ENCODE peak calls at places on chromosomes 11 and 22, in eight cellular contexts. One of them, this sample, is unnamed.

GRCh38 chr11:65541093-65542010 is 16.5 kb downstream of the SCYL1 start:
- DNase-seq in stimulated activated CD4-positive, alpha-beta T cell treated with anti-CD3 and anti-CD28 coated beads, Interleukin-1b, Interleukin-23, amount 100 ng/mL, for 24 hours: no peak
- DNase-seq in AG04449: no peak
- DNase-seq in psoas muscle: no peak
- DNase-seq in GM23338: no peak
- DNase-seq in MCF 10A: no peak
- DNase-seq in stimulated activated naive CD8-positive, alpha-beta T cell treated with anti-CD3 and anti-CD28 coated beads, Interleukin-15, amount 100 ng/mL, for 72 hours: no peak
- DNase-seq in HT1080: no peak
- DNase-seq in this sample: peak; percentile 84

GRCh38 chr11:65066315-65066714 is 8.0 kb upstream of the NAALADL1 start:
- DNase-seq in AG04449: no peak
- DNase-seq in GM23338: no peak
- DNase-seq in MCF 10A: no peak
- DNase-seq in HT1080: no peak
- DNase-seq in psoas muscle: no peak
- DNase-seq in stimulated activated naive CD8-positive, alpha-beta T cell treated with anti-CD3 and anti-CD28 coated beads, Interleukin-15, amount 100 ng/mL, for 72 hours: no peak
- DNase-seq in stimulated activated CD4-positive, alpha-beta T cell treated with anti-CD3 and anti-CD28 coated beads, Interleukin-1b, Interleukin-23, amount 100 ng/mL, for 24 hours: no peak
- DNase-seq in this sample: no peak

GRCh38 chr11:99934008-99934407 is 753.1 kb upstream of the ARHGAP42 start:
- DNase-seq in psoas muscle: no peak
- DNase-seq in stimulated activated naive CD8-positive, alpha-beta T cell treated with anti-CD3 and anti-CD28 coated beads, Interleukin-15, amount 100 ng/mL, for 72 hours: no peak
- DNase-seq in HT1080: peak; percentile 30
- DNase-seq in MCF 10A: no peak
- DNase-seq in AG04449: no peak
- DNase-seq in GM23338: no peak
- DNase-seq in stimulated activated CD4-positive, alpha-beta T cell treated with anti-CD3 and anti-CD28 coated beads, Interleukin-1b, Interleukin-23, amount 100 ng/mL, for 24 hours: no peak
- DNase-seq in this sample: peak; percentile 30

GRCh38 chr22:26041931-26042330 is 127.3 kb upstream of the SEZ6L start:
- DNase-seq in stimulated activated naive CD8-positive, alpha-beta T cell treated with anti-CD3 and anti-CD28 coated beads, Interleukin-15, amount 100 ng/mL, for 72 hours: no peak
- DNase-seq in stimulated activated CD4-positive, alpha-beta T cell treated with anti-CD3 and anti-CD28 coated beads, Interleukin-1b, Interleukin-23, amount 100 ng/mL, for 24 hours: no peak
- DNase-seq in AG04449: no peak
- DNase-seq in MCF 10A: no peak
- DNase-seq in HT1080: no peak
- DNase-seq in GM23338: no peak
- DNase-seq in psoas muscle: no peak
- DNase-seq in this sample: no peak

GRCh38 chr11:44556735-44557409 is 8.6 kb upstream of the CD82 start:
- DNase-seq in stimulated activated CD4-positive, alpha-beta T cell treated with anti-CD3 and anti-CD28 coated beads, Interleukin-1b, Interleukin-23, amount 100 ng/mL, for 24 hours: peak; percentile 54
- DNase-seq in psoas muscle: peak; percentile 49
- DNase-seq in HT1080: peak; percentile 50
- DNase-seq in AG04449: no peak
- DNase-seq in stimulated activated naive CD8-positive, alpha-beta T cell treated with anti-CD3 and anti-CD28 coated beads, Interleukin-15, amount 100 ng/mL, for 72 hours: peak; percentile 46
- DNase-seq in MCF 10A: peak; percentile 72
- DNase-seq in GM23338: peak; percentile 81
- DNase-seq in this sample: peak; percentile 41

GRCh38 chr22:37981282-37982011 is 2.9 kb downstream of the SOX10 start:
- DNase-seq in HT1080: no peak
- DNase-seq in AG04449: no peak
- DNase-seq in psoas muscle: no peak
- DNase-seq in MCF 10A: no peak
- DNase-seq in GM23338: no peak
- DNase-seq in stimulated activated CD4-positive, alpha-beta T cell treated with anti-CD3 and anti-CD28 coated beads, Interleukin-1b, Interleukin-23, amount 100 ng/mL, for 24 hours: no peak
- DNase-seq in stimulated activated naive CD8-positive, alpha-beta T cell treated with anti-CD3 and anti-CD28 coated beads, Interleukin-15, amount 100 ng/mL, for 72 hours: no peak
- DNase-seq in this sample: no peak

GRCh38 chr11:66251811-66252210 is 16.6 kb upstream of the RAB1B start:
- DNase-seq in AG04449: no peak
- DNase-seq in HT1080: no peak
- DNase-seq in MCF 10A: no peak
- DNase-seq in psoas muscle: no peak
- DNase-seq in stimulated activated naive CD8-positive, alpha-beta T cell treated with anti-CD3 and anti-CD28 coated beads, Interleukin-15, amount 100 ng/mL, for 72 hours: no peak
- DNase-seq in GM23338: no peak
- DNase-seq in stimulated activated CD4-positive, alpha-beta T cell treated with anti-CD3 and anti-CD28 coated beads, Interleukin-1b, Interleukin-23, amount 100 ng/mL, for 24 hours: no peak
- DNase-seq in this sample: no peak

GRCh38 chr11:61415381-61415780 is 14.4 kb downstream of the CPSF7 start:
- DNase-seq in stimulated activated naive CD8-positive, alpha-beta T cell treated with anti-CD3 and anti-CD28 coated beads, Interleukin-15, amount 100 ng/mL, for 72 hours: no peak
- DNase-seq in stimulated activated CD4-positive, alpha-beta T cell treated with anti-CD3 and anti-CD28 coated beads, Interleukin-1b, Interleukin-23, amount 100 ng/mL, for 24 hours: no peak
- DNase-seq in GM23338: no peak
- DNase-seq in AG04449: no peak
- DNase-seq in HT1080: no peak
- DNase-seq in MCF 10A: no peak
- DNase-seq in psoas muscle: no peak
- DNase-seq in this sample: no peak

GRCh38 chr11:30107899-30108298 is 91.1 kb upstream of the KCNA4 start:
- DNase-seq in AG04449: peak; percentile 37
- DNase-seq in stimulated activated CD4-positive, alpha-beta T cell treated with anti-CD3 and anti-CD28 coated beads, Interleukin-1b, Interleukin-23, amount 100 ng/mL, for 24 hours: no peak
- DNase-seq in psoas muscle: no peak
- DNase-seq in HT1080: peak; percentile 70
- DNase-seq in stimulated activated naive CD8-positive, alpha-beta T cell treated with anti-CD3 and anti-CD28 coated beads, Interleukin-15, amount 100 ng/mL, for 72 hours: no peak
- DNase-seq in GM23338: no peak
- DNase-seq in MCF 10A: peak; percentile 86
- DNase-seq in this sample: peak; percentile 85

GRCh38 chr11:74453373-74453975 is 13.9 kb downstream of the KCNE3 start:
- DNase-seq in HT1080: peak; percentile 45
- DNase-seq in psoas muscle: peak; percentile 59
- DNase-seq in stimulated activated naive CD8-positive, alpha-beta T cell treated with anti-CD3 and anti-CD28 coated beads, Interleukin-15, amount 100 ng/mL, for 72 hours: peak; percentile 50
- DNase-seq in MCF 10A: peak; percentile 77
- DNase-seq in GM23338: peak; percentile 92
- DNase-seq in stimulated activated CD4-positive, alpha-beta T cell treated with anti-CD3 and anti-CD28 coated beads, Interleukin-1b, Interleukin-23, amount 100 ng/mL, for 24 hours: peak; percentile 46
- DNase-seq in AG04449: no peak
- DNase-seq in this sample: peak; percentile 66

GRCh38 chr11:75558939-75559843 is 2.9 kb upstream of the SERPINH1 start:
- DNase-seq in stimulated activated CD4-positive, alpha-beta T cell treated with anti-CD3 and anti-CD28 coated beads, Interleukin-1b, Interleukin-23, amount 100 ng/mL, for 24 hours: no peak
- DNase-seq in psoas muscle: no peak
- DNase-seq in HT1080: peak; percentile 52
- DNase-seq in stimulated activated naive CD8-positive, alpha-beta T cell treated with anti-CD3 and anti-CD28 coated beads, Interleukin-15, amount 100 ng/mL, for 72 hours: no peak
- DNase-seq in AG04449: no peak
- DNase-seq in MCF 10A: no peak
- DNase-seq in GM23338: peak; percentile 62
- DNase-seq in this sample: no peak

GRCh38 chr11:86676010-86676409 is 3.6 kb upstream of the ME3 start:
- DNase-seq in GM23338: no peak
- DNase-seq in stimulated activated naive CD8-positive, alpha-beta T cell treated with anti-CD3 and anti-CD28 coated beads, Interleukin-15, amount 100 ng/mL, for 72 hours: no peak
- DNase-seq in stimulated activated CD4-positive, alpha-beta T cell treated with anti-CD3 and anti-CD28 coated beads, Interleukin-1b, Interleukin-23, amount 100 ng/mL, for 24 hours: no peak
- DNase-seq in psoas muscle: no peak
- DNase-seq in AG04449: no peak
- DNase-seq in MCF 10A: no peak
- DNase-seq in HT1080: no peak
- DNase-seq in this sample: no peak

GRCh38 chr11:134944131-134944530 is 532.1 kb upstream of the B3GAT1 start:
- DNase-seq in stimulated activated naive CD8-positive, alpha-beta T cell treated with anti-CD3 and anti-CD28 coated beads, Interleukin-15, amount 100 ng/mL, for 72 hours: no peak
- DNase-seq in AG04449: no peak
- DNase-seq in psoas muscle: no peak
- DNase-seq in stimulated activated CD4-positive, alpha-beta T cell treated with anti-CD3 and anti-CD28 coated beads, Interleukin-1b, Interleukin-23, amount 100 ng/mL, for 24 hours: no peak
- DNase-seq in GM23338: no peak
- DNase-seq in HT1080: no peak
- DNase-seq in MCF 10A: no peak
- DNase-seq in this sample: no peak

GRCh38 chr22:41021039-41021654 is 70.0 kb downstream of the RBX1 start:
- DNase-seq in psoas muscle: peak; percentile 13
- DNase-seq in stimulated activated CD4-positive, alpha-beta T cell treated with anti-CD3 and anti-CD28 coated beads, Interleukin-1b, Interleukin-23, amount 100 ng/mL, for 24 hours: no peak
- DNase-seq in GM23338: peak; percentile 49
- DNase-seq in MCF 10A: peak; percentile 7
- DNase-seq in stimulated activated naive CD8-positive, alpha-beta T cell treated with anti-CD3 and anti-CD28 coated beads, Interleukin-15, amount 100 ng/mL, for 72 hours: peak; percentile 4
- DNase-seq in AG04449: no peak
- DNase-seq in HT1080: no peak
- DNase-seq in this sample: no peak

GRCh38 chr11:113831314-113831713 is 44.1 kb downstream of the USP28 start:
- DNase-seq in AG04449: no peak
- DNase-seq in HT1080: no peak
- DNase-seq in psoas muscle: no peak
- DNase-seq in MCF 10A: no peak
- DNase-seq in GM23338: no peak
- DNase-seq in stimulated activated CD4-positive, alpha-beta T cell treated with anti-CD3 and anti-CD28 coated beads, Interleukin-1b, Interleukin-23, amount 100 ng/mL, for 24 hours: no peak
- DNase-seq in stimulated activated naive CD8-positive, alpha-beta T cell treated with anti-CD3 and anti-CD28 coated beads, Interleukin-15, amount 100 ng/mL, for 72 hours: no peak
- DNase-seq in this sample: no peak

GRCh38 chr11:44096360-44097188 is 1.1 kb downstream of the EXT2 start:
- DNase-seq in MCF 10A: peak; percentile 64
- DNase-seq in psoas muscle: no peak
- DNase-seq in HT1080: peak; percentile 58
- DNase-seq in AG04449: no peak
- DNase-seq in GM23338: no peak
- DNase-seq in stimulated activated CD4-positive, alpha-beta T cell treated with anti-CD3 and anti-CD28 coated beads, Interleukin-1b, Interleukin-23, amount 100 ng/mL, for 24 hours: no peak
- DNase-seq in stimulated activated naive CD8-positive, alpha-beta T cell treated with anti-CD3 and anti-CD28 coated beads, Interleukin-15, amount 100 ng/mL, for 72 hours: peak; percentile 18
- DNase-seq in this sample: peak; percentile 92

GRCh38 chr11:46391578-46392420 is at the start of gene CHRM4:
- DNase-seq in AG04449: no peak
- DNase-seq in stimulated activated CD4-positive, alpha-beta T cell treated with anti-CD3 and anti-CD28 coated beads, Interleukin-1b, Interleukin-23, amount 100 ng/mL, for 24 hours: no peak
- DNase-seq in stimulated activated naive CD8-positive, alpha-beta T cell treated with anti-CD3 and anti-CD28 coated beads, Interleukin-15, amount 100 ng/mL, for 72 hours: no peak
- DNase-seq in MCF 10A: no peak
- DNase-seq in HT1080: peak; percentile 59
- DNase-seq in GM23338: peak; percentile 70
- DNase-seq in psoas muscle: no peak
- DNase-seq in this sample: no peak

GRCh38 chr11:17978553-17979287 is 34.1 kb downstream of the SERGEF start:
- DNase-seq in stimulated activated naive CD8-positive, alpha-beta T cell treated with anti-CD3 and anti-CD28 coated beads, Interleukin-15, amount 100 ng/mL, for 72 hours: no peak
- DNase-seq in MCF 10A: peak; percentile 57
- DNase-seq in GM23338: peak; percentile 83
- DNase-seq in stimulated activated CD4-positive, alpha-beta T cell treated with anti-CD3 and anti-CD28 coated beads, Interleukin-1b, Interleukin-23, amount 100 ng/mL, for 24 hours: no peak
- DNase-seq in HT1080: peak; percentile 54
- DNase-seq in AG04449: no peak
- DNase-seq in psoas muscle: peak; percentile 54
- DNase-seq in this sample: peak; percentile 48

GRCh38 chr11:113923572-113923971 is 19.0 kb downstream of the HTR3B start:
- DNase-seq in HT1080: no peak
- DNase-seq in MCF 10A: no peak
- DNase-seq in AG04449: no peak
- DNase-seq in psoas muscle: no peak
- DNase-seq in stimulated activated naive CD8-positive, alpha-beta T cell treated with anti-CD3 and anti-CD28 coated beads, Interleukin-15, amount 100 ng/mL, for 72 hours: no peak
- DNase-seq in GM23338: no peak
- DNase-seq in stimulated activated CD4-positive, alpha-beta T cell treated with anti-CD3 and anti-CD28 coated beads, Interleukin-1b, Interleukin-23, amount 100 ng/mL, for 24 hours: no peak
- DNase-seq in this sample: no peak

GRCh38 chr22:46734830-46735453 is 3.1 kb downstream of the CERK start:
- DNase-seq in HT1080: no peak
- DNase-seq in MCF 10A: no peak
- DNase-seq in stimulated activated naive CD8-positive, alpha-beta T cell treated with anti-CD3 and anti-CD28 coated beads, Interleukin-15, amount 100 ng/mL, for 72 hours: no peak
- DNase-seq in psoas muscle: no peak
- DNase-seq in stimulated activated CD4-positive, alpha-beta T cell treated with anti-CD3 and anti-CD28 coated beads, Interleukin-1b, Interleukin-23, amount 100 ng/mL, for 24 hours: no peak
- DNase-seq in AG04449: no peak
- DNase-seq in GM23338: no peak
- DNase-seq in this sample: no peak

GRCh38 chr11:67105964-67106363 is 13.1 kb upstream of the KDM2A start:
- DNase-seq in GM23338: no peak
- DNase-seq in psoas muscle: no peak
- DNase-seq in stimulated activated naive CD8-positive, alpha-beta T cell treated with anti-CD3 and anti-CD28 coated beads, Interleukin-15, amount 100 ng/mL, for 72 hours: no peak
- DNase-seq in MCF 10A: no peak
- DNase-seq in HT1080: no peak
- DNase-seq in stimulated activated CD4-positive, alpha-beta T cell treated with anti-CD3 and anti-CD28 coated beads, Interleukin-1b, Interleukin-23, amount 100 ng/mL, for 24 hours: no peak
- DNase-seq in AG04449: no peak
- DNase-seq in this sample: no peak

GRCh38 chr22:24566899-24567511 is 11.2 kb downstream of the SNRPD3 start:
- DNase-seq in AG04449: no peak
- DNase-seq in HT1080: no peak
- DNase-seq in stimulated activated naive CD8-positive, alpha-beta T cell treated with anti-CD3 and anti-CD28 coated beads, Interleukin-15, amount 100 ng/mL, for 72 hours: no peak
- DNase-seq in MCF 10A: no peak
- DNase-seq in psoas muscle: no peak
- DNase-seq in GM23338: no peak
- DNase-seq in stimulated activated CD4-positive, alpha-beta T cell treated with anti-CD3 and anti-CD28 coated beads, Interleukin-1b, Interleukin-23, amount 100 ng/mL, for 24 hours: no peak
- DNase-seq in this sample: no peak

GRCh38 chr11:20933086-20933485 is 263.7 kb downstream of the NELL1 start:
- DNase-seq in HT1080: no peak
- DNase-seq in AG04449: no peak
- DNase-seq in stimulated activated naive CD8-positive, alpha-beta T cell treated with anti-CD3 and anti-CD28 coated beads, Interleukin-15, amount 100 ng/mL, for 72 hours: no peak
- DNase-seq in stimulated activated CD4-positive, alpha-beta T cell treated with anti-CD3 and anti-CD28 coated beads, Interleukin-1b, Interleukin-23, amount 100 ng/mL, for 24 hours: no peak
- DNase-seq in psoas muscle: no peak
- DNase-seq in MCF 10A: no peak
- DNase-seq in GM23338: no peak
- DNase-seq in this sample: no peak

GRCh38 chr22:23210428-23211170 is 30.3 kb downstream of the BCR start:
- DNase-seq in stimulated activated CD4-positive, alpha-beta T cell treated with anti-CD3 and anti-CD28 coated beads, Interleukin-1b, Interleukin-23, amount 100 ng/mL, for 24 hours: no peak
- DNase-seq in psoas muscle: no peak
- DNase-seq in GM23338: no peak
- DNase-seq in MCF 10A: no peak
- DNase-seq in AG04449: no peak
- DNase-seq in HT1080: no peak
- DNase-seq in stimulated activated naive CD8-positive, alpha-beta T cell treated with anti-CD3 and anti-CD28 coated beads, Interleukin-15, amount 100 ng/mL, for 72 hours: no peak
- DNase-seq in this sample: no peak

GRCh38 chr22:49269371-49269770 is 558.3 kb downstream of the BRD1 start:
- DNase-seq in HT1080: no peak
- DNase-seq in AG04449: no peak
- DNase-seq in MCF 10A: no peak
- DNase-seq in stimulated activated CD4-positive, alpha-beta T cell treated with anti-CD3 and anti-CD28 coated beads, Interleukin-1b, Interleukin-23, amount 100 ng/mL, for 24 hours: no peak
- DNase-seq in psoas muscle: no peak
- DNase-seq in GM23338: peak; percentile 12
- DNase-seq in stimulated activated naive CD8-positive, alpha-beta T cell treated with anti-CD3 and anti-CD28 coated beads, Interleukin-15, amount 100 ng/mL, for 72 hours: no peak
- DNase-seq in this sample: no peak

GRCh38 chr11:1131033-1131911 is 26.5 kb upstream of the MUC5AC start:
- DNase-seq in MCF 10A: no peak
- DNase-seq in HT1080: no peak
- DNase-seq in AG04449: no peak
- DNase-seq in stimulated activated naive CD8-positive, alpha-beta T cell treated with anti-CD3 and anti-CD28 coated beads, Interleukin-15, amount 100 ng/mL, for 72 hours: no peak
- DNase-seq in stimulated activated CD4-positive, alpha-beta T cell treated with anti-CD3 and anti-CD28 coated beads, Interleukin-1b, Interleukin-23, amount 100 ng/mL, for 24 hours: no peak
- DNase-seq in psoas muscle: no peak
- DNase-seq in GM23338: peak; percentile 32
- DNase-seq in this sample: no peak

GRCh38 chr11:64120951-64121569 is 44.9 kb downstream of the MACROD1 start:
- DNase-seq in stimulated activated naive CD8-positive, alpha-beta T cell treated with anti-CD3 and anti-CD28 coated beads, Interleukin-15, amount 100 ng/mL, for 72 hours: no peak
- DNase-seq in AG04449: peak; percentile 4
- DNase-seq in psoas muscle: no peak
- DNase-seq in HT1080: peak; percentile 39
- DNase-seq in MCF 10A: peak; percentile 83
- DNase-seq in stimulated activated CD4-positive, alpha-beta T cell treated with anti-CD3 and anti-CD28 coated beads, Interleukin-1b, Interleukin-23, amount 100 ng/mL, for 24 hours: no peak
- DNase-seq in GM23338: no peak
- DNase-seq in this sample: peak; percentile 85

GRCh38 chr11:100672483-100673038 is 14.5 kb upstream of the ARHGAP42 start:
- DNase-seq in stimulated activated naive CD8-positive, alpha-beta T cell treated with anti-CD3 and anti-CD28 coated beads, Interleukin-15, amount 100 ng/mL, for 72 hours: no peak
- DNase-seq in stimulated activated CD4-positive, alpha-beta T cell treated with anti-CD3 and anti-CD28 coated beads, Interleukin-1b, Interleukin-23, amount 100 ng/mL, for 24 hours: no peak
- DNase-seq in MCF 10A: no peak
- DNase-seq in psoas muscle: no peak
- DNase-seq in HT1080: no peak
- DNase-seq in AG04449: no peak
- DNase-seq in GM23338: no peak
- DNase-seq in this sample: no peak

GRCh38 chr22:43820671-43821305 is 8.7 kb upstream of the EFCAB6 start:
- DNase-seq in stimulated activated CD4-positive, alpha-beta T cell treated with anti-CD3 and anti-CD28 coated beads, Interleukin-1b, Interleukin-23, amount 100 ng/mL, for 24 hours: no peak
- DNase-seq in GM23338: no peak
- DNase-seq in MCF 10A: no peak
- DNase-seq in AG04449: no peak
- DNase-seq in HT1080: no peak
- DNase-seq in psoas muscle: no peak
- DNase-seq in stimulated activated naive CD8-positive, alpha-beta T cell treated with anti-CD3 and anti-CD28 coated beads, Interleukin-15, amount 100 ng/mL, for 72 hours: no peak
- DNase-seq in this sample: no peak

GRCh38 chr11:45665933-45666647 is 668 bp upstream of the CHST1 start:
- DNase-seq in HT1080: no peak
- DNase-seq in AG04449: no peak
- DNase-seq in GM23338: no peak
- DNase-seq in stimulated activated CD4-positive, alpha-beta T cell treated with anti-CD3 and anti-CD28 coated beads, Interleukin-1b, Interleukin-23, amount 100 ng/mL, for 24 hours: no peak
- DNase-seq in psoas muscle: no peak
- DNase-seq in stimulated activated naive CD8-positive, alpha-beta T cell treated with anti-CD3 and anti-CD28 coated beads, Interleukin-15, amount 100 ng/mL, for 72 hours: no peak
- DNase-seq in MCF 10A: no peak
- DNase-seq in this sample: peak; percentile 20

GRCh38 chr11:116657842-116658825 is 114.7 kb downstream of the BUD13 start:
- DNase-seq in stimulated activated naive CD8-positive, alpha-beta T cell treated with anti-CD3 and anti-CD28 coated beads, Interleukin-15, amount 100 ng/mL, for 72 hours: no peak
- DNase-seq in HT1080: peak; percentile 92
- DNase-seq in stimulated activated CD4-positive, alpha-beta T cell treated with anti-CD3 and anti-CD28 coated beads, Interleukin-1b, Interleukin-23, amount 100 ng/mL, for 24 hours: no peak
- DNase-seq in GM23338: no peak
- DNase-seq in MCF 10A: no peak
- DNase-seq in psoas muscle: no peak
- DNase-seq in AG04449: no peak
- DNase-seq in this sample: no peak

GRCh38 chr11:4202749-4203148 is 108.2 kb downstream of the RRM1 start:
- DNase-seq in stimulated activated naive CD8-positive, alpha-beta T cell treated with anti-CD3 and anti-CD28 coated beads, Interleukin-15, amount 100 ng/mL, for 72 hours: no peak
- DNase-seq in psoas muscle: no peak
- DNase-seq in AG04449: no peak
- DNase-seq in MCF 10A: no peak
- DNase-seq in stimulated activated CD4-positive, alpha-beta T cell treated with anti-CD3 and anti-CD28 coated beads, Interleukin-1b, Interleukin-23, amount 100 ng/mL, for 24 hours: no peak
- DNase-seq in HT1080: no peak
- DNase-seq in GM23338: no peak
- DNase-seq in this sample: no peak

GRCh38 chr22:22125028-22125578 is 119.5 kb upstream of the VPREB1 start:
- DNase-seq in GM23338: no peak
- DNase-seq in stimulated activated naive CD8-positive, alpha-beta T cell treated with anti-CD3 and anti-CD28 coated beads, Interleukin-15, amount 100 ng/mL, for 72 hours: no peak
- DNase-seq in HT1080: no peak
- DNase-seq in psoas muscle: no peak
- DNase-seq in MCF 10A: no peak
- DNase-seq in AG04449: no peak
- DNase-seq in stimulated activated CD4-positive, alpha-beta T cell treated with anti-CD3 and anti-CD28 coated beads, Interleukin-1b, Interleukin-23, amount 100 ng/mL, for 24 hours: no peak
- DNase-seq in this sample: no peak

GRCh38 chr11:122095950-122096942 is 19.8 kb downstream of the BLID start:
- DNase-seq in MCF 10A: peak; percentile 37
- DNase-seq in AG04449: no peak
- DNase-seq in HT1080: no peak
- DNase-seq in psoas muscle: no peak
- DNase-seq in stimulated activated naive CD8-positive, alpha-beta T cell treated with anti-CD3 and anti-CD28 coated beads, Interleukin-15, amount 100 ng/mL, for 72 hours: no peak
- DNase-seq in GM23338: no peak
- DNase-seq in stimulated activated CD4-positive, alpha-beta T cell treated with anti-CD3 and anti-CD28 coated beads, Interleukin-1b, Interleukin-23, amount 100 ng/mL, for 24 hours: no peak
- DNase-seq in this sample: no peak